ENCODE peak calls at places on chromosomes 1 and 21, in seven cellular contexts. P, V, Y, E, K, B and Q are unnamed samples.

GRCh38 chr21:42576639-42577038 is 63.0 kb downstream of the SLC37A1 start:
- DNase-seq in P (no peak), V (no peak), Y (no peak), E (no peak), K (no peak), B (no peak), Q (no peak)

GRCh38 chr1:185441608-185442007 is 124.6 kb upstream of the IVNS1ABP start:
- DNase-seq in P (peak), V (no peak), Y (peak), E (no peak), K (no peak), B (no peak), Q (peak)

GRCh38 chr1:100894622-100895539 is at the start of gene EXTL2:
- DNase-seq in P (peak), V (peak), Y (peak), E (peak), K (peak), B (peak), Q (peak)

GRCh38 chr1:109091196-109092193 is 931 bp downstream of the TMEM167B start:
- DNase-seq in P (no peak), V (no peak), Y (peak), E (no peak), K (no peak), B (no peak), Q (no peak)

GRCh38 chr1:94739521-94740061 is 80.6 kb upstream of the SLC44A3 start:
- DNase-seq in P (peak), V (no peak), Y (peak), E (no peak), K (no peak), B (peak), Q (peak)

GRCh38 chr1:30822006-30822405 is 64.4 kb upstream of the LAPTM5 start:
- DNase-seq in P (no peak), V (no peak), Y (no peak), E (no peak), K (no peak), B (no peak), Q (no peak)

GRCh38 chr1:15137807-15138206 is 15.7 kb upstream of the TMEM51 start:
- DNase-seq in P (no peak), V (no peak), Y (no peak), E (no peak), K (no peak), B (no peak), Q (no peak)

GRCh38 chr1:243819438-243819839 is 30.6 kb downstream of the AKT3 start:
- DNase-seq in P (no peak), V (no peak), Y (no peak), E (no peak), K (no peak), B (no peak), Q (no peak)

GRCh38 chr1:78141522-78142231 is 95.9 kb downstream of the GIPC2 start:
- DNase-seq in P (no peak), V (no peak), Y (no peak), E (no peak), K (no peak), B (no peak), Q (no peak)

GRCh38 chr1:219174672-219175564 is 1.2 kb downstream of the LYPLAL1 start:
- DNase-seq in P (peak), V (peak), Y (peak), E (peak), K (no peak), B (no peak), Q (peak)

GRCh38 chr1:223244366-223245103 is 101.5 kb upstream of the TLR5 start:
- DNase-seq in P (peak), V (no peak), Y (no peak), E (no peak), K (no peak), B (no peak), Q (no peak)

GRCh38 chr1:9768983-9769382 is 54.8 kb downstream of the CLSTN1 start:
- DNase-seq in P (no peak), V (no peak), Y (no peak), E (no peak), K (no peak), B (peak), Q (no peak)

GRCh38 chr1:6891781-6892579 is 106.7 kb downstream of the CAMTA1 start:
- DNase-seq in P (peak), V (no peak), Y (no peak), E (no peak), K (no peak), B (no peak), Q (no peak)

GRCh38 chr21:38467369-38467768 is 30.9 kb downstream of the ERG start:
- DNase-seq in P (no peak), V (no peak), Y (no peak), E (no peak), K (no peak), B (no peak), Q (no peak)

GRCh38 chr1:21631944-21632887 is 36.9 kb downstream of the RAP1GAP start:
- DNase-seq in P (no peak), V (no peak), Y (no peak), E (no peak), K (no peak), B (no peak), Q (no peak)

GRCh38 chr1:186626969-186627368 is 53.3 kb downstream of the PTGS2 start:
- DNase-seq in P (no peak), V (no peak), Y (peak), E (no peak), K (no peak), B (no peak), Q (no peak)

GRCh38 chr1:200445213-200445612 is 35.4 kb upstream of the ZNF281 start:
- DNase-seq in P (peak), V (no peak), Y (no peak), E (no peak), K (no peak), B (no peak), Q (peak)

GRCh38 chr1:110102081-110102480 is 10.2 kb upstream of the UBL4B start:
- DNase-seq in P (no peak), V (no peak), Y (peak), E (no peak), K (no peak), B (no peak), Q (no peak)

GRCh38 chr1:110094931-110095654 is 17.1 kb upstream of the UBL4B start:
- DNase-seq in P (no peak), V (no peak), Y (peak), E (no peak), K (no peak), B (no peak), Q (no peak)

GRCh38 chr1:110097507-110098221 is 14.6 kb upstream of the UBL4B start:
- DNase-seq in P (no peak), V (no peak), Y (no peak), E (no peak), K (no peak), B (no peak), Q (no peak)

GRCh38 chr1:110100335-110100734 is 11.9 kb upstream of the UBL4B start:
- DNase-seq in P (no peak), V (no peak), Y (no peak), E (no peak), K (no peak), B (no peak), Q (no peak)

GRCh38 chr1:110098222-110099026 is 13.8 kb upstream of the UBL4B start:
- DNase-seq in P (no peak), V (no peak), Y (no peak), E (no peak), K (no peak), B (no peak), Q (no peak)
- H3K4me3 ChIP-seq in P (no peak), V (no peak), Y (no peak), E (no peak), K (no peak), B (no peak), Q (no peak)

GRCh38 chr1:54397980-54398379 is 8.2 kb downstream of the SSBP3 start:
- DNase-seq in P (no peak), V (no peak), Y (no peak), E (no peak), K (no peak), B (no peak), Q (no peak)
- H3K4me3 ChIP-seq in P (no peak), V (no peak), Y (no peak), E (no peak), K (no peak), B (no peak), Q (no peak)

GRCh38 chr1:228213917-228214808 is 6.3 kb downstream of the OBSCN start:
- DNase-seq in P (no peak), V (no peak), Y (no peak), E (no peak), K (no peak), B (peak), Q (no peak)
- H3K4me3 ChIP-seq in P (peak), V (no peak), Y (no peak), E (peak), K (no peak), B (no peak), Q (peak)

GRCh38 chr1:172630060-172630818 is 28.7 kb upstream of the FASLG start:
- DNase-seq in P (peak), V (no peak), Y (peak), E (no peak), K (no peak), B (no peak), Q (no peak)
- H3K4me3 ChIP-seq in P (no peak), V (no peak), Y (no peak), E (no peak), K (no peak), B (no peak), Q (no peak)

DNA sequence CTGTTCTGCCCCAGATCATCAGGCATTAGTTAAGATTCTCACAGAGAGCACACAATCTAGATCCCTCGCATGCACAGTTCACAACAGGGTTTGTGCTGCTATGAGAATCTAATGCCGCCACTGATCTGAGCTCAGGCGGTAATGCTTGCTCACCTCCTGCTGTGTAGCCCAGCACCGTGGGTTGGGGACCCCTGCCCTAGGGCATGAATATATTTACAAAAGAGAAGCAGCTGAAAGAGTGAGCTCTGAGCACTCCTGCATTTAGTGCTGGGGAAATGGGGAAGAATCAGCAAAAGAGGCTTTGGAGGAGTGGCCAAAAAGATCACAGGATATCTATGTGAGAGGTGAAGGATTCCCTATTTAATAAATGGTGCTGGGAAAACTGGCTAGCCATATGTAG is 5.6 kb downstream of the CFAP57 start:
- DNase-seq in P (no peak), V (no peak), Y (no peak), E (no peak), K (no peak), B (no peak), Q (no peak)
- H3K4me3 ChIP-seq in P (no peak), V (no peak), Y (no peak), E (no peak), K (no peak), B (no peak), Q (no peak)

GRCh38 chr1:205321959-205322283 is 376 bp upstream of the NUAK2 start:
- DNase-seq in P (no peak), V (no peak), Y (no peak), E (no peak), K (no peak), B (no peak), Q (no peak)

GRCh38 chr1:205317311-205317917 is 4.1 kb downstream of the NUAK2 start:
- DNase-seq in P (peak), V (no peak), Y (peak), E (peak), K (no peak), B (peak), Q (no peak)

GRCh38 chr1:205321109-205321958 is at the start of gene NUAK2:
- DNase-seq in P (peak), V (peak), Y (peak), E (peak), K (peak), B (peak), Q (peak)

GRCh38 chr1:205318231-205318991 is 3.1 kb downstream of the NUAK2 start:
- DNase-seq in P (peak), V (no peak), Y (no peak), E (no peak), K (no peak), B (no peak), Q (no peak)

GRCh38 chr1:205319081-205320018 is 2.2 kb downstream of the NUAK2 start:
- DNase-seq in P (peak), V (no peak), Y (peak), E (peak), K (no peak), B (no peak), Q (peak)
- H3K4me3 ChIP-seq in P (peak), V (peak), Y (peak), E (no peak), K (peak), B (no peak), Q (peak)

GRCh38 chr1:173473599-173474011 is 3.5 kb upstream of the PRDX6 start:
- DNase-seq in P (peak), V (no peak), Y (peak), E (no peak), K (no peak), B (no peak), Q (no peak)
- H3K4me3 ChIP-seq in P (peak), V (no peak), Y (peak), E (no peak), K (no peak), B (peak), Q (no peak)